ENCODE peak calls at places on chromosome 12, in ten cellular contexts. I is A549; F is mammary epithelial cell; Y is T-helper 2 cell; H is ELF-1; T is tibial nerve; P is CD4-positive, CD25-positive, alpha-beta regulatory T cell; S is foreskin fibroblast; V is stimulated activated CD8-positive, alpha-beta memory T cell treated with anti-CD3 and anti-CD28 coated beads, Interleukin-4, amount 100 ng/mL, for 4 hours; B is erythroblast. R is an unnamed sample.

GRCh38 chr12:131171029-131171428 is 217.3 kb downstream of the ADGRD1 start:
- DNase-seq in I (no peak), F (no peak), Y (no peak), H (no peak), T (no peak), P (no peak), S (no peak), V (no peak), B (no peak), R (no peak)

GRCh38 chr12:119024226-119024810 is 43.0 kb downstream of the SRRM4 start:
- DNase-seq in I (no peak), F (no peak), Y (no peak), H (peak), T (no peak), P (no peak), S (no peak), V (no peak), B (no peak), R (no peak)

GRCh38 chr12:108614639-108615038 is 16.8 kb upstream of the TMEM119 start:
- DNase-seq in I (no peak), F (no peak), Y (no peak), H (no peak), T (no peak), P (no peak), S (no peak), V (no peak), B (no peak), R (no peak)

GRCh38 chr12:57135939-57136338 is 7.7 kb downstream of the LRP1 start:
- DNase-seq in I (no peak), F (no peak), Y (no peak), H (no peak), T (no peak), P (no peak), S (no peak), V (no peak), B (no peak), R (no peak)

GRCh38 chr12:122250536-122250935 is 15.8 kb downstream of the VPS33A start:
- DNase-seq in I (no peak), F (no peak), Y (no peak), H (no peak), T (no peak), P (no peak), S (no peak), V (no peak), B (no peak), R (no peak)

GRCh38 chr12:31245822-31246469 is 80.0 kb downstream of the SINHCAF start:
- DNase-seq in I (no peak), F (no peak), Y (no peak), H (peak), T (no peak), P (no peak), S (no peak), V (no peak), B (peak), R (no peak)

GRCh38 chr12:70640901-70641300 is 3.7 kb upstream of the PTPRB start:
- DNase-seq in I (no peak), F (no peak), Y (no peak), H (no peak), T (no peak), P (no peak), S (no peak), V (no peak), B (no peak), R (no peak)

GRCh38 chr12:3797649-3798048 is 44.7 kb upstream of the CRACR2A start:
- DNase-seq in I (no peak), F (no peak), Y (no peak), H (no peak), T (no peak), P (no peak), S (no peak), V (no peak), B (no peak), R (no peak)

GRCh38 chr12:110312581-110313360 is 31.7 kb downstream of the ATP2A2 start:
- DNase-seq in I (peak), F (peak), Y (peak), H (no peak), T (no peak), P (peak), S (peak), V (no peak), B (no peak), R (peak)

GRCh38 chr12:50842637-50843493 is at the start of gene TMPRSS12:
- DNase-seq in I (no peak), F (no peak), Y (no peak), H (peak), T (no peak), P (no peak), S (no peak), V (no peak), B (no peak), R (no peak)

GRCh38 chr12:103455020-103455763 is 40.6 kb downstream of the C12orf42 start:
- DNase-seq in I (no peak), F (no peak), Y (no peak), H (no peak), T (no peak), P (peak), S (no peak), V (no peak), B (no peak), R (no peak)

GRCh38 chr12:67025543-67026114 is 243.5 kb upstream of the CAND1 start:
- DNase-seq in I (peak), F (peak), Y (no peak), H (peak), T (no peak), P (peak), S (no peak), V (peak), B (peak), R (no peak)

GRCh38 chr12:41557081-41557480 is 369.0 kb downstream of the PDZRN4 start:
- DNase-seq in I (no peak), F (no peak), Y (no peak), H (no peak), T (no peak), P (no peak), S (no peak), V (no peak), B (no peak), R (no peak)

GRCh38 chr12:117874842-117875434 is 93.9 kb downstream of the KSR2 start:
- DNase-seq in I (peak), F (peak), Y (peak), H (peak), T (peak), P (peak), S (peak), V (peak), B (peak), R (peak)

GRCh38 chr12:30996752-30997151 is 70.2 kb downstream of the TSPAN11 start:
- DNase-seq in I (no peak), F (no peak), Y (no peak), H (no peak), T (no peak), P (no peak), S (no peak), V (no peak), B (no peak), R (no peak)

GRCh38 chr12:49903700-49904423 is at the start of gene FAIM2:
- DNase-seq in I (no peak), F (no peak), Y (peak), H (no peak), T (no peak), P (peak), S (peak), V (no peak), B (peak), R (no peak)

GRCh38 chr12:108621161-108621560 is 12.5 kb downstream of the SELPLG start:
- DNase-seq in I (no peak), F (no peak), Y (no peak), H (no peak), T (no peak), P (no peak), S (no peak), V (no peak), B (no peak), R (no peak)

GRCh38 chr12:69385038-69385437 is 25.5 kb downstream of the YEATS4 start:
- DNase-seq in I (no peak), F (no peak), Y (no peak), H (no peak), T (no peak), P (no peak), S (no peak), V (no peak), B (no peak), R (no peak)

GRCh38 chr12:27866382-27867101 is 86.5 kb upstream of the MANSC4 start:
- DNase-seq in I (no peak), F (peak), Y (no peak), H (no peak), T (no peak), P (no peak), S (peak), V (no peak), B (no peak), R (no peak)

GRCh38 chr12:28104893-28105864 is 85.1 kb upstream of the CCDC91 start:
- DNase-seq in I (no peak), F (no peak), Y (no peak), H (no peak), T (no peak), P (no peak), S (no peak), V (no peak), B (no peak), R (no peak)

GRCh38 chr12:91954326-91954725 is 191.3 kb downstream of the BTG1 start:
- DNase-seq in I (no peak), F (no peak), Y (no peak), H (no peak), T (no peak), P (no peak), S (no peak), V (no peak), B (no peak), R (no peak)

GRCh38 chr12:6067152-6067916 is 57.1 kb downstream of the VWF start:
- DNase-seq in I (peak), F (no peak), Y (no peak), H (peak), T (peak), P (no peak), S (no peak), V (no peak), B (no peak), R (no peak)